ENCODE peak calls at places on chromosomes 16 and 17, in four cellular contexts. S is A549, M is IMR-90, U is heart left ventricle. A is an unnamed sample.

GRCh38 chr16:57268804-57269800 is 15.4 kb downstream of the PLLP start:
- DNase-seq in S (no peak), M (peak), U (peak), A (no peak)

GRCh38 chr17:50249887-50250286 is 24.4 kb upstream of the TMEM92 start:
- DNase-seq in S (no peak), M (no peak), U (no peak), A (no peak)

GRCh38 chr16:88527186-88527936 is 42.8 kb upstream of the ZC3H18 start:
- DNase-seq in S (peak), M (peak), U (peak), A (no peak)

GRCh38 chr17:66985338-66985737 is 20.8 kb downstream of the CACNG4 start:
- DNase-seq in S (no peak), M (no peak), U (no peak), A (no peak)

GRCh38 chr16:76676356-76676755 is 399.2 kb downstream of the CNTNAP4 start:
- DNase-seq in S (no peak), M (no peak), U (no peak), A (no peak)

GRCh38 chr17:81337449-81337848 is 42.3 kb upstream of the SLC38A10 start:
- DNase-seq in S (peak), M (no peak), U (peak), A (no peak)

GRCh38 chr17:151004-151403 is 13.6 kb downstream of the SCGB1C2 start:
- DNase-seq in S (no peak), M (no peak), U (no peak), A (peak)

GRCh38 chr16:57639172-57639571 is 10.7 kb downstream of the ADGRG1 start:
- DNase-seq in S (no peak), M (no peak), U (peak), A (no peak)

GRCh38 chr16:49590166-49590871 is 216.7 kb downstream of the C16orf78 start:
- DNase-seq in S (no peak), M (no peak), U (no peak), A (no peak)

GRCh38 chr16:69724981-69725479 is 1.3 kb downstream of the NQO1 start:
- DNase-seq in S (no peak), M (no peak), U (no peak), A (no peak)

GRCh38 chr16:15907863-15908478 is 19.6 kb upstream of the CEP20 start:
- DNase-seq in S (peak), M (peak), U (no peak), A (no peak)

GRCh38 chr17:38512473-38513058 is 84.3 kb downstream of the ARHGAP23 start:
- DNase-seq in S (no peak), M (no peak), U (no peak), A (no peak)

GRCh38 chr16:9415588-9415987 is 324.1 kb downstream of the HAPSTR1 start:
- DNase-seq in S (no peak), M (no peak), U (no peak), A (no peak)

GRCh38 chr16:74521691-74522090 is 85.2 kb downstream of the GLG1 start:
- DNase-seq in S (no peak), M (peak), U (peak), A (no peak)

GRCh38 chr16:9258423-9259051 is 167.1 kb downstream of the HAPSTR1 start:
- DNase-seq in S (peak), M (peak), U (peak), A (no peak)

GRCh38 chr16:48117217-48118105 is 38.3 kb downstream of the ABCC12 start:
- DNase-seq in S (peak), M (no peak), U (peak), A (no peak)

GRCh38 chr17:49249292-49249794 is 18.8 kb upstream of the PHOSPHO1 start:
- DNase-seq in S (no peak), M (no peak), U (peak), A (no peak)

GRCh38 chr17:5019475-5019956 is 15.7 kb downstream of the SLC52A1 start:
- DNase-seq in S (peak), M (peak), U (no peak), A (no peak)

GRCh38 chr17:38539386-38539785 is 66.4 kb downstream of the SRCIN1 start:
- DNase-seq in S (no peak), M (no peak), U (no peak), A (no peak)

GRCh38 chr17:39551879-39552278 is 55.8 kb downstream of the NEUROD2 start:
- DNase-seq in S (no peak), M (peak), U (no peak), A (no peak)

GRCh38 chr17:6427284-6427781 is 7.6 kb downstream of the AIPL1 start:
- DNase-seq in S (no peak), M (peak), U (no peak), A (no peak)

GRCh38 chr16:57374067-57374534 is 1.8 kb downstream of the CX3CL1 start:
- DNase-seq in S (no peak), M (peak), U (no peak), A (no peak)

GRCh38 chr16:1082952-1083675 is 10.6 kb downstream of the SSTR5 start:
- DNase-seq in S (no peak), M (no peak), U (no peak), A (no peak)

GRCh38 chr17:1060991-1061390 is 64.1 kb downstream of the TIMM22 start:
- DNase-seq in S (peak), M (peak), U (peak), A (peak)

GRCh38 chr16:57993897-57994296 is 6.6 kb downstream of the ZNF319 start:
- DNase-seq in S (no peak), M (no peak), U (no peak), A (no peak)

GRCh38 chr17:35371934-35372333 is 1.5 kb downstream of the SLFN11 start:
- DNase-seq in S (no peak), M (no peak), U (no peak), A (no peak)

GRCh38 chr17:35372846-35373531 is 432 bp downstream of the SLFN11 start:
- DNase-seq in S (peak), M (no peak), U (peak), A (no peak)

GRCh38 chr17:35374766-35375344 is 1.4 kb upstream of the SLFN11 start:
- DNase-seq in S (no peak), M (no peak), U (no peak), A (no peak)

GRCh38 chr17:35373984-35374765 is 754 bp upstream of the SLFN11 start:
- DNase-seq in S (peak), M (peak), U (peak), A (peak)

GRCh38 chr17:35373532-35373983 is at the start of gene SLFN11:
- DNase-seq in S (peak), M (peak), U (peak), A (peak)
- TF ChIP-seq POLR2A in S (peak), M (peak), U (peak), A (peak)

GRCh38 chr17:78731904-78732303 is 50.2 kb downstream of the CYTH1 start:
- DNase-seq in S (no peak), M (no peak), U (no peak), A (peak)
- TF ChIP-seq POLR2A in S (no peak), M (no peak), U (no peak), A (no peak)

DNA sequence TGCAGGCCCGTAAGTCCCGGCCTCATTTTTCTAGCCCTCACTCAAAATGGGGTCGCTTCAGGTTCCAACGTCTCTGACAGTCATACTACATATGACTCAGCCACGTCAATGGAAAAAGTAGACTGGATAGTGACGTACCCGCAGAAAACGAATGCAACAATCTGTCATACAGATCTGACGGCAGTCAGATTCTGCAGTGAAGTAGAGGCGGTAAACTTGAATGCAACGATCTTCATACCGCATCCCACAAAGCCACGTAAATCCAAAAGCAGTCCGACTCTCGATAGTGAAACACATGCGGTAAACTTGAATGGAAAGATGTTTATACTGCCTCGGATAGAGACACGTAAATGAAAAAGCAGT is 38.4 kb upstream of the ARL4D start:
- DNase-seq in S (peak), M (peak), U (no peak), A (peak)
- TF ChIP-seq POLR2A in S (no peak), M (no peak), U (no peak), A (no peak)

DNA sequence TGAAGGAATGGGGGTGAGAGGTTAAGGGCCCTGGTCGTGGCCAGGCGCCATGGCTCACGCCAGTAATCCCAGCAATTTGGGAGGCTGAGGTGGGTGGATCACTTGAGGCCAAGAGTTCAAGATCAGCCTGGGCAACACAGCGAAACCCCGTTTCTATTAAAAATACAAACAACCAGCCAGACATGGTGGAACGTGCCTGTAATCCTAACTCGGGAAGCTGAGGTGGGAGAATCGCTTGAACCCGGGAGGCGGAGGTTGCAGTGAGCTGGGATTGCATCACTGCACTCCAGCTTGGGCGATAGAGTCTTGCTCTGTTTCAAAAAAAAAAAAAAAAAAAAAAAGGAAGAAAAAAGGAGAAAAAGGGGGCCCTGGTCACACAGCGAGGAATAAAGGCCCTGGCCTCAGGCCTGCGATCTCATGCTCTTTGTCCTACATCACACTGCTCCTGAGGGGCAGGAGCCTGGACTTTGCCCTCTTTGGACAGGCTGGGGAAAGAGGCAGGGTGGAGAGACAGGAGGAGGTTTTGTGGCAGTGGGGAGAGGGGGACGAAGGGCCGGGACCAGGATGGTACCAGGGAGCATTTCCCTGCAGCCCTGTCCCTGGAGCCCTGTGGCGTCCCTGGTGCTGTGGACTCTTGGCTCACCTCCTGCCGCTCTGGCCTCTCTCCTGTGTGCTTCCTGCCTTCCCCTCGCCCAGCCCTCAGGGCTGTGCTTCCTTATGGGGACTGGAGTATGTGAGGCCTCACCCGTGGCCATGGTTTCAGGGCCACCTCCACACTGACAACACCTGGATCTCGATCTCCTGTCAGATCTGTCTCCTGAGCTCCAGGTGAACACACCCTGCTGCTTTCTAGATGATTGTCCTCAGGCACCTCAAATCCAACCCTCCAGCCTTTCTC is 19.7 kb upstream of the SLC25A19 start:
- DNase-seq in S (peak), M (no peak), U (peak), A (no peak)
- TF ChIP-seq POLR2A in S (no peak), M (no peak), U (no peak), A (no peak)

A was measured in lower leg skin.